ENCODE peak calls at places on chromosome 6, in nine cellular contexts. One of them, this sample, is unnamed.

GRCh38 chr6:143967861-143968498 is 40.1 kb downstream of the PLAGL1 start:
- DNase-seq in Calu3: no peak
- DNase-seq in retina: no peak
- DNase-seq in myocyte: no peak
- DNase-seq in NCI-H446 treated with DMSO at 0.1 percent for 48 hours: no peak
- DNase-seq in cardiac fibroblast: peak
- DNase-seq in NCI-H345: no peak
- DNase-seq in cardiac muscle cell: peak
- DNase-seq in AG09319: no peak
- DNase-seq in this sample: no peak

GRCh38 chr6:13446371-13446770 is 41.0 kb downstream of the GFOD1 start:
- DNase-seq in Calu3: no peak
- DNase-seq in retina: no peak
- DNase-seq in myocyte: no peak
- DNase-seq in NCI-H446 treated with DMSO at 0.1 percent for 48 hours: no peak
- DNase-seq in cardiac fibroblast: no peak
- DNase-seq in NCI-H345: no peak
- DNase-seq in cardiac muscle cell: no peak
- DNase-seq in AG09319: no peak
- DNase-seq in this sample: no peak

GRCh38 chr6:170174771-170175643 is 115.9 kb downstream of the DLL1 start:
- DNase-seq in Calu3: no peak
- DNase-seq in retina: no peak
- DNase-seq in myocyte: no peak
- DNase-seq in NCI-H446 treated with DMSO at 0.1 percent for 48 hours: no peak
- DNase-seq in cardiac fibroblast: no peak
- DNase-seq in NCI-H345: no peak
- DNase-seq in cardiac muscle cell: no peak
- DNase-seq in AG09319: no peak
- DNase-seq in this sample: peak

GRCh38 chr6:134741193-134741521 is 208.7 kb downstream of the ALDH8A1 start:
- DNase-seq in Calu3: no peak
- DNase-seq in retina: no peak
- DNase-seq in myocyte: no peak
- DNase-seq in NCI-H446 treated with DMSO at 0.1 percent for 48 hours: no peak
- DNase-seq in cardiac fibroblast: no peak
- DNase-seq in NCI-H345: peak
- DNase-seq in cardiac muscle cell: no peak
- DNase-seq in AG09319: no peak
- DNase-seq in this sample: peak

GRCh38 chr6:79864001-79864400 is 83.4 kb downstream of the ELOVL4 start:
- DNase-seq in Calu3: no peak
- DNase-seq in retina: peak
- DNase-seq in myocyte: no peak
- DNase-seq in NCI-H446 treated with DMSO at 0.1 percent for 48 hours: peak
- DNase-seq in cardiac fibroblast: no peak
- DNase-seq in NCI-H345: peak
- DNase-seq in cardiac muscle cell: no peak
- DNase-seq in AG09319: no peak
- DNase-seq in this sample: no peak

GRCh38 chr6:131917318-131917717 is 33.9 kb downstream of the CCN2 start:
- DNase-seq in Calu3: no peak
- DNase-seq in retina: no peak
- DNase-seq in myocyte: peak
- DNase-seq in NCI-H446 treated with DMSO at 0.1 percent for 48 hours: no peak
- DNase-seq in cardiac fibroblast: no peak
- DNase-seq in NCI-H345: no peak
- DNase-seq in cardiac muscle cell: peak
- DNase-seq in AG09319: no peak
- DNase-seq in this sample: no peak

GRCh38 chr6:3756516-3757010 is 5.0 kb upstream of the PXDC1 start:
- DNase-seq in Calu3: no peak
- DNase-seq in retina: no peak
- DNase-seq in myocyte: no peak
- DNase-seq in NCI-H446 treated with DMSO at 0.1 percent for 48 hours: no peak
- DNase-seq in cardiac fibroblast: no peak
- DNase-seq in NCI-H345: no peak
- DNase-seq in cardiac muscle cell: no peak
- DNase-seq in AG09319: no peak
- DNase-seq in this sample: no peak

GRCh38 chr6:27119761-27120160 is 127.7 kb upstream of the PRSS16 start:
- DNase-seq in Calu3: no peak
- DNase-seq in retina: no peak
- DNase-seq in myocyte: no peak
- DNase-seq in NCI-H446 treated with DMSO at 0.1 percent for 48 hours: no peak
- DNase-seq in cardiac fibroblast: no peak
- DNase-seq in NCI-H345: no peak
- DNase-seq in cardiac muscle cell: no peak
- DNase-seq in AG09319: no peak
- DNase-seq in this sample: no peak

GRCh38 chr6:64591682-64592081 is 956.1 kb downstream of the PHF3 start:
- DNase-seq in Calu3: no peak
- DNase-seq in retina: no peak
- DNase-seq in myocyte: no peak
- DNase-seq in NCI-H446 treated with DMSO at 0.1 percent for 48 hours: no peak
- DNase-seq in cardiac fibroblast: no peak
- DNase-seq in NCI-H345: no peak
- DNase-seq in cardiac muscle cell: peak
- DNase-seq in AG09319: no peak
- DNase-seq in this sample: no peak